ENCODE peak calls at places on chromosomes 13 and 19, in ten cellular contexts. L is stimulated activated CD4-positive, alpha-beta T cell treated with anti-CD3 and anti-CD28 coated beads, TNF-alpha, amount 100 ng/mL, for 48 hours; A is stimulated activated naive B cell treated with anti-CD40 and anti-IgM and Interleukin-4, amounts not matched to agents 10 μg/mL and 1 μg/mL and 100 μg/mL, for 72 hours; B is LHCN-M2; R is HT1080; X is AG20443; S is activated T-cell treated with anti-CD3 and anti-CD28 coated beads for 24 hours; D is HFF-Myc; O is activated CD4-positive, alpha-beta T cell treated with anti-CD3 and anti-CD28 coated beads, Interleukin-2, amount 50 U/mL, for 48 hours; I is brain microvascular endothelial cell. P is an unnamed sample.

GRCh38 chr13:114107686-114108081 is 24.7 kb downstream of the RASA3 start:
- DNase-seq in L (no peak), X (peak; percentile 75), O (peak; percentile 2), I (peak; percentile 58), R (peak; percentile 75), A (no peak), D (no peak), S (no peak), B (peak; percentile 92), P (peak; percentile 60)

GRCh38 chr19:41646589-41647204 is 19.8 kb upstream of the CEACAM4 start:
- DNase-seq in B (peak; percentile 6), L (peak; percentile 30), D (no peak), S (peak; percentile 16), A (no peak), X (no peak), R (no peak), O (peak; percentile 65), I (no peak), P (no peak)

GRCh38 chr13:34224877-34225276 is 406.9 kb downstream of the RFC3 start:
- DNase-seq in R (no peak), L (no peak), O (no peak), I (no peak), B (no peak), S (no peak), X (no peak), D (no peak), A (no peak), P (no peak)

GRCh38 chr19:44512326-44513298 is 12.3 kb upstream of the ZNF180 start:
- DNase-seq in X (peak; percentile 68), S (no peak), A (no peak), B (peak; percentile 43), R (peak; percentile 37), O (peak; percentile 54), I (peak; percentile 36), L (peak; percentile 14), D (no peak), P (no peak)

GRCh38 chr13:83151308-83151660 is 731.0 kb downstream of the SLITRK1 start:
- DNase-seq in L (no peak), I (no peak), B (no peak), R (no peak), O (no peak), D (no peak), X (no peak), A (no peak), S (no peak), P (no peak)

GRCh38 chr19:20776083-20777076 is at the start of gene ZNF66:
- DNase-seq in D (peak; percentile 87), O (peak; percentile 97), I (peak; percentile 99), B (peak; percentile 98), L (peak; percentile 95), S (peak; percentile 94), X (peak; percentile 94), A (peak; percentile 96), R (peak; percentile 65), P (peak; percentile 96)

GRCh38 chr19:35181387-35181786 is 26.9 kb downstream of the FXYD5 start:
- DNase-seq in B (no peak), S (no peak), O (no peak), R (no peak), A (no peak), D (no peak), L (no peak), X (no peak), I (no peak), P (no peak)

GRCh38 chr13:82341116-82341515 is 1541.2 kb downstream of the SLITRK1 start:
- DNase-seq in O (no peak), B (no peak), X (no peak), A (no peak), R (no peak), S (no peak), L (no peak), D (no peak), I (no peak), P (no peak)

GRCh38 chr19:53012006-53012405 is 1.7 kb upstream of the ERVV-1 start:
- DNase-seq in D (no peak), I (no peak), X (no peak), R (no peak), B (no peak), S (no peak), A (no peak), L (no peak), O (no peak), P (no peak)

GRCh38 chr13:20713751-20714150 is 10.3 kb downstream of the IL17D start:
- DNase-seq in S (no peak), X (peak; percentile 85), D (no peak), L (no peak), R (peak; percentile 88), A (no peak), O (no peak), B (peak; percentile 78), I (peak; percentile 72), P (no peak)

GRCh38 chr19:58154287-58154678 is 3.7 kb upstream of the ZNF329 start:
- DNase-seq in D (no peak), X (peak; percentile 61), A (no peak), I (peak; percentile 16), R (no peak), L (no peak), B (peak; percentile 49), S (no peak), O (no peak), P (peak; percentile 34)

GRCh38 chr13:85638265-85638664 is 161.0 kb downstream of the SLITRK6 start:
- DNase-seq in D (no peak), B (no peak), O (no peak), X (no peak), I (no peak), S (no peak), A (no peak), L (no peak), R (no peak), P (no peak)

GRCh38 chr19:33441277-33441699 is 67.8 kb downstream of the CEBPG start:
- DNase-seq in A (no peak), B (no peak), O (no peak), I (no peak), L (no peak), R (no peak), D (no peak), S (no peak), X (no peak), P (peak; percentile 11)

GRCh38 chr13:87536499-87536898 is 134.7 kb upstream of the SLITRK5 start:
- DNase-seq in S (no peak), B (no peak), D (no peak), O (no peak), A (no peak), X (no peak), I (no peak), L (no peak), R (peak; percentile 33), P (no peak)

GRCh38 chr13:100438059-100438788 is 150.4 kb downstream of the GGACT start:
- DNase-seq in L (no peak), I (no peak), A (no peak), S (no peak), R (no peak), X (no peak), O (no peak), D (no peak), B (no peak), P (no peak)

GRCh38 chr19:55440411-55441105 is 2.5 kb downstream of the SHISA7 start:
- DNase-seq in D (no peak), L (no peak), O (peak; percentile 34), S (no peak), B (no peak), X (no peak), I (no peak), A (no peak), R (no peak), P (no peak)

GRCh38 chr13:30319703-30320102 is 12.4 kb upstream of the KATNAL1 start:
- DNase-seq in R (peak; percentile 15), X (peak; percentile 49), L (no peak), B (no peak), O (no peak), D (no peak), I (no peak), S (no peak), A (no peak), P (no peak)

GRCh38 chr13:50915562-50915961 is 6.0 kb downstream of the RNASEH2B start:
- DNase-seq in I (no peak), B (no peak), D (no peak), R (no peak), A (peak; percentile 26), S (no peak), O (peak; percentile 35), L (no peak), X (no peak), P (no peak)

GRCh38 chr19:31408460-31409124 is 59.4 kb upstream of the TSHZ3 start:
- DNase-seq in S (no peak), L (no peak), A (no peak), O (no peak), I (peak; percentile 96), D (peak; percentile 17), X (peak; percentile 76), B (peak; percentile 89), R (peak; percentile 93), P (no peak)

GRCh38 chr13:109874921-109875454 is 88.6 kb upstream of the IRS2 start:
- DNase-seq in B (peak; percentile 77), L (no peak), R (peak; percentile 44), A (no peak), S (no peak), I (peak; percentile 73), X (peak; percentile 64), O (no peak), D (no peak), P (no peak)

GRCh38 chr13:45683701-45684100 is 18.4 kb upstream of the CBY2 start:
- DNase-seq in S (no peak), L (no peak), I (no peak), R (peak; percentile 6), A (no peak), D (no peak), B (no peak), O (no peak), X (no peak), P (no peak)

GRCh38 chr19:41323023-41323422 is 13.1 kb downstream of the CCDC97 start:
- DNase-seq in I (peak; percentile 72), A (no peak), O (no peak), R (no peak), B (peak; percentile 71), X (peak; percentile 56), L (no peak), D (no peak), S (no peak), P (peak; percentile 45)

GRCh38 chr13:40063278-40063698 is 407.8 kb downstream of the COG6 start:
- DNase-seq in I (no peak), A (no peak), O (no peak), D (no peak), X (peak; percentile 22), B (no peak), S (no peak), R (no peak), L (no peak), P (peak; percentile 17)

GRCh38 chr13:71865858-71866172 is 1.2 kb downstream of the DACH1 start:
- DNase-seq in R (no peak), L (no peak), S (no peak), O (no peak), A (no peak), X (peak; percentile 10), D (no peak), I (no peak), B (no peak), P (peak; percentile 18)

GRCh38 chr13:60267498-60268202 is 103.9 kb upstream of the DIAPH3 start:
- DNase-seq in L (no peak), D (no peak), R (peak; percentile 20), A (no peak), S (no peak), X (no peak), I (no peak), O (peak; percentile 5), B (peak; percentile 3), P (no peak)

GRCh38 chr13:33637978-33638743 is 179.8 kb upstream of the RFC3 start:
- DNase-seq in A (no peak), O (no peak), B (peak; percentile 71), S (no peak), D (no peak), X (peak; percentile 59), R (peak; percentile 41), I (peak; percentile 66), L (no peak), P (no peak)

GRCh38 chr19:53333071-53333465 is 481 bp upstream of the ZNF845 start:
- DNase-seq in B (no peak), O (peak; percentile 39), R (no peak), A (no peak), X (peak; percentile 32), D (no peak), L (no peak), I (peak; percentile 41), S (peak; percentile 0), P (peak; percentile 38)

GRCh38 chr19:23116802-23117571 is at the start of gene ZNF730:
- DNase-seq in S (peak; percentile 36), O (peak; percentile 32), B (peak; percentile 87), L (no peak), D (peak; percentile 38), R (no peak), X (peak; percentile 64), I (peak; percentile 89), A (peak; percentile 50), P (peak; percentile 33)

P was measured in left ventricle myocardium inferior.